ENCODE peak calls at places on chromosomes 3 and 15, in eight cellular contexts. Y, M, S, L, Z, W, U and E are unnamed samples.
A peak's percentile ranks its signal among the peaks of the same experiment; 100 is the strongest.

GRCh38 chr3:157429703-157430102 is 6.9 kb upstream of the PTX3 start:
- DNase-seq in Y (peak; percentile 10), L (no peak), U (no peak), Z (no peak), W (no peak), S (no peak), M (no peak), E (peak; percentile 58)

GRCh38 chr15:74449643-74450205 is 11.2 kb downstream of the UBL7 start:
- DNase-seq in L (no peak), Y (no peak), U (no peak), M (no peak), Z (no peak), S (no peak), W (no peak), E (no peak)

GRCh38 chr3:153315781-153316180 is 153.8 kb downstream of the RAP2B start:
- DNase-seq in M (no peak), W (no peak), L (no peak), U (no peak), Y (peak; percentile 47), S (no peak), Z (peak; percentile 27), E (peak; percentile 46)

GRCh38 chr15:42156266-42156922 is at the start of gene PLA2G4F:
- DNase-seq in M (no peak), W (no peak), U (no peak), L (no peak), Z (no peak), S (no peak), Y (no peak), E (no peak)

GRCh38 chr3:87958289-87958688 is 100.5 kb downstream of the CGGBP1 start:
- DNase-seq in S (no peak), Y (no peak), W (no peak), L (no peak), U (no peak), M (no peak), Z (no peak), E (no peak)

GRCh38 chr3:160568989-160569388 is 3.6 kb upstream of the KPNA4 start:
- DNase-seq in Z (no peak), M (no peak), S (no peak), U (no peak), L (no peak), Y (no peak), W (no peak), E (no peak)

GRCh38 chr15:85745525-85745924 is 49.2 kb downstream of the KLHL25 start:
- DNase-seq in W (no peak), M (no peak), S (no peak), Y (no peak), U (no peak), L (no peak), Z (no peak), E (no peak)

GRCh38 chr3:132006605-132007204 is 28.1 kb downstream of the CPNE4 start:
- DNase-seq in L (peak; percentile 4), W (no peak), Y (no peak), U (no peak), M (no peak), S (no peak), Z (peak; percentile 38), E (peak; percentile 59)

GRCh38 chr3:161310649-161311423 is 60.5 kb downstream of the SPTSSB start:
- DNase-seq in W (peak; percentile 16), Y (no peak), U (peak; percentile 23), M (peak; percentile 20), Z (no peak), L (no peak), S (peak; percentile 44), E (no peak)

GRCh38 chr15:73631915-73632669 is 1.1 kb downstream of the NPTN start:
- DNase-seq in Y (peak; percentile 43), W (no peak), Z (peak; percentile 58), U (no peak), S (no peak), L (peak; percentile 25), M (no peak), E (peak; percentile 53)

GRCh38 chr15:43514241-43515057 is 3.0 kb upstream of the MAP1A start:
- DNase-seq in W (no peak), M (no peak), U (no peak), Z (no peak), L (no peak), S (no peak), Y (peak; percentile 32), E (peak; percentile 93)

GRCh38 chr3:120425877-120426276 is 24.9 kb downstream of the FSTL1 start:
- DNase-seq in Y (no peak), S (no peak), W (no peak), U (no peak), L (no peak), M (no peak), Z (peak; percentile 65), E (no peak)

GRCh38 chr3:161171113-161171512 is 50.0 kb upstream of the NMD3 start:
- DNase-seq in M (no peak), Z (peak; percentile 70), Y (peak; percentile 26), W (no peak), L (no peak), U (no peak), S (no peak), E (peak; percentile 67)

GRCh38 chr15:75651810-75652543 is 4.3 kb downstream of the SNX33 start:
- DNase-seq in M (no peak), L (no peak), Z (no peak), W (no peak), S (no peak), Y (no peak), U (no peak), E (no peak)

GRCh38 chr3:48709051-48709461 is 8.0 kb downstream of the IP6K2 start:
- DNase-seq in Z (no peak), W (no peak), S (no peak), Y (no peak), U (no peak), M (no peak), L (no peak), E (peak; percentile 58)

GRCh38 chr15:70180186-70180875 is 82.6 kb upstream of the TLE3 start:
- DNase-seq in L (no peak), M (no peak), W (no peak), Z (no peak), S (no peak), Y (no peak), U (no peak), E (no peak)

GRCh38 chr3:140013220-140013619 is 78.2 kb downstream of the CLSTN2 start:
- DNase-seq in Z (no peak), Y (no peak), W (no peak), U (no peak), L (no peak), S (no peak), M (no peak), E (no peak)

GRCh38 chr3:106628407-106628806 is 748.8 kb upstream of the CCDC54 start:
- DNase-seq in S (no peak), Y (no peak), L (no peak), Z (no peak), M (no peak), U (no peak), W (no peak), E (peak; percentile 61)

GRCh38 chr3:44468572-44469520 is 8.6 kb downstream of the ZNF445 start:
- DNase-seq in L (no peak), S (no peak), W (no peak), U (no peak), M (no peak), Z (no peak), Y (no peak), E (peak; percentile 38)

GRCh38 chr3:66885326-66886000 is 112.6 kb upstream of the KBTBD8 start:
- DNase-seq in U (no peak), Y (no peak), S (no peak), Z (no peak), L (no peak), W (no peak), M (no peak), E (peak; percentile 5)

GRCh38 chr15:42665827-42666226 is 71.1 kb downstream of the CDAN1 start:
- DNase-seq in Y (no peak), U (no peak), W (no peak), Z (no peak), L (no peak), S (no peak), M (no peak), E (no peak)

GRCh38 chr3:146387566-146387965 is 81.8 kb downstream of the PLSCR2 start:
- DNase-seq in M (no peak), Y (no peak), W (no peak), S (no peak), U (no peak), Z (no peak), L (no peak), E (no peak)

GRCh38 chr3:112411425-112411824 is 78.5 kb downstream of the CD200 start:
- DNase-seq in Y (no peak), W (no peak), S (no peak), L (no peak), Z (no peak), M (no peak), U (no peak), E (no peak)

GRCh38 chr15:25739687-25740121 is 123.4 kb downstream of the ATP10A start:
- DNase-seq in Y (peak; percentile 24), L (peak; percentile 54), W (peak; percentile 46), Z (peak; percentile 53), M (no peak), U (peak; percentile 28), S (no peak), E (peak; percentile 78)